ENCODE peak calls at places on chromosomes 11 and 22, in eight cellular contexts. K is hypothalamus; F is Peyer's patch; U is Calu3; S is stimulated activated CD8-positive, alpha-beta memory T cell treated with anti-CD3 and anti-CD28 coated beads, Interleukin-12 subunit alpha, Interleukin-12 subunit beta, amount 100 ng/mL, for 1 hour; Z is fibroblast of pulmonary artery; J is endothelial cell; W is esophagus squamous epithelium. Q is an unnamed sample.

GRCh38 chr11:109858152-109858551 is 235.0 kb upstream of the ZC3H12C start:
- DNase-seq in K (no peak), F (no peak), U (no peak), S (no peak), Z (no peak), J (no peak), W (no peak), Q (no peak)

GRCh38 chr11:45933131-45933821 is 10.8 kb downstream of the LARGE2 start:
- DNase-seq in K (no peak), F (peak; percentile 74), U (no peak), S (no peak), Z (peak; percentile 13), J (no peak), W (no peak), Q (no peak)

GRCh38 chr11:44110231-44110679 is 14.8 kb downstream of the EXT2 start:
- DNase-seq in K (no peak), F (peak; percentile 41), U (peak; percentile 65), S (peak; percentile 37), Z (peak; percentile 61), J (peak; percentile 64), W (no peak), Q (no peak)

GRCh38 chr11:110472858-110473257 is 43.1 kb downstream of the FDX1 start:
- DNase-seq in K (no peak), F (no peak), U (peak; percentile 26), S (no peak), Z (peak; percentile 35), J (no peak), W (no peak), Q (no peak)

GRCh38 chr11:47552086-47552580 is 799 bp downstream of the CELF1 start:
- DNase-seq in K (no peak), F (peak; percentile 24), U (peak; percentile 35), S (no peak), Z (peak; percentile 53), J (peak; percentile 44), W (no peak), Q (no peak)

GRCh38 chr11:110582728-110583432 is 129.4 kb downstream of the ARHGAP20 start:
- DNase-seq in K (no peak), F (no peak), U (no peak), S (no peak), Z (no peak), J (no peak), W (no peak), Q (no peak)

GRCh38 chr11:123186291-123186690 is 8.8 kb downstream of the CLMP start:
- DNase-seq in K (no peak), F (no peak), U (no peak), S (no peak), Z (no peak), J (no peak), W (no peak), Q (no peak)

GRCh38 chr11:115313224-115313838 is 190.9 kb downstream of the CADM1 start:
- DNase-seq in K (no peak), F (no peak), U (no peak), S (no peak), Z (no peak), J (no peak), W (no peak), Q (no peak)

GRCh38 chr22:38056969-38057841 is at the start of gene PICK1:
- DNase-seq in K (peak; percentile 92), F (peak; percentile 73), U (peak; percentile 91), S (peak; percentile 52), Z (peak; percentile 92), J (peak; percentile 88), W (peak; percentile 73), Q (peak; percentile 92)

GRCh38 chr11:11537871-11538270 is 83.9 kb downstream of the GALNT18 start:
- DNase-seq in K (no peak), F (no peak), U (no peak), S (no peak), Z (no peak), J (no peak), W (no peak), Q (no peak)

GRCh38 chr11:131838016-131838415 is 467.6 kb downstream of the NTM start:
- DNase-seq in K (no peak), F (no peak), U (no peak), S (no peak), Z (no peak), J (no peak), W (no peak), Q (no peak)

GRCh38 chr11:64762916-64763803 is 3.4 kb upstream of the PYGM start:
- DNase-seq in K (no peak), F (peak; percentile 72), U (no peak), S (no peak), Z (peak; percentile 82), J (no peak), W (no peak), Q (no peak)

GRCh38 chr22:17106161-17106784 is 14.9 kb downstream of the TMEM121B start:
- DNase-seq in K (no peak), F (no peak), U (no peak), S (no peak), Z (no peak), J (no peak), W (no peak), Q (no peak)